ENCODE peak calls at places on chromosomes 4 and X, in seven cellular contexts. One of them, this sample, is unnamed.

GRCh38 chr4:135418353-135418752 is 1216.8 kb upstream of the PABPC4L start:
- DNase-seq in GM12878: no peak
- DNase-seq in activated naive CD8-positive, alpha-beta T cell treated with anti-CD3 and anti-CD28 coated beads for 36 hours: no peak
- DNase-seq in myocyte: peak
- DNase-seq in activated CD8-positive, alpha-beta memory T cell treated with anti-CD3 and anti-CD28 coated beads for 48 hours: no peak
- DNase-seq in heart left ventricle: no peak
- DNase-seq in EH: peak
- DNase-seq in this sample: peak

GRCh38 chr4:105274504-105274903 is 127.8 kb downstream of the TET2 start:
- DNase-seq in activated CD8-positive, alpha-beta memory T cell treated with anti-CD3 and anti-CD28 coated beads for 48 hours: no peak
- DNase-seq in activated naive CD8-positive, alpha-beta T cell treated with anti-CD3 and anti-CD28 coated beads for 36 hours: no peak
- DNase-seq in myocyte: no peak
- DNase-seq in GM12878: no peak
- DNase-seq in heart left ventricle: no peak
- DNase-seq in EH: no peak
- DNase-seq in this sample: no peak

GRCh38 chr4:173398251-173398650 is 665 bp downstream of the SCRG1 start:
- DNase-seq in activated naive CD8-positive, alpha-beta T cell treated with anti-CD3 and anti-CD28 coated beads for 36 hours: no peak
- DNase-seq in EH: peak
- DNase-seq in activated CD8-positive, alpha-beta memory T cell treated with anti-CD3 and anti-CD28 coated beads for 48 hours: no peak
- DNase-seq in GM12878: no peak
- DNase-seq in heart left ventricle: no peak
- DNase-seq in myocyte: no peak
- DNase-seq in this sample: no peak

GRCh38 chrX:12693754-12694153 is 97.5 kb upstream of the PRPS2 start:
- DNase-seq in myocyte: peak
- DNase-seq in activated CD8-positive, alpha-beta memory T cell treated with anti-CD3 and anti-CD28 coated beads for 48 hours: no peak
- DNase-seq in activated naive CD8-positive, alpha-beta T cell treated with anti-CD3 and anti-CD28 coated beads for 36 hours: no peak
- DNase-seq in heart left ventricle: no peak
- DNase-seq in EH: peak
- DNase-seq in GM12878: no peak
- DNase-seq in this sample: peak

GRCh38 chr4:128244379-128244778 is 43.2 kb downstream of the PGRMC2 start:
- DNase-seq in EH: peak
- DNase-seq in activated naive CD8-positive, alpha-beta T cell treated with anti-CD3 and anti-CD28 coated beads for 36 hours: no peak
- DNase-seq in heart left ventricle: no peak
- DNase-seq in GM12878: no peak
- DNase-seq in myocyte: no peak
- DNase-seq in activated CD8-positive, alpha-beta memory T cell treated with anti-CD3 and anti-CD28 coated beads for 48 hours: no peak
- DNase-seq in this sample: peak

GRCh38 chrX:40550069-40550468 is 30.7 kb upstream of the ATP6AP2 start:
- DNase-seq in myocyte: no peak
- DNase-seq in activated naive CD8-positive, alpha-beta T cell treated with anti-CD3 and anti-CD28 coated beads for 36 hours: no peak
- DNase-seq in EH: no peak
- DNase-seq in GM12878: no peak
- DNase-seq in activated CD8-positive, alpha-beta memory T cell treated with anti-CD3 and anti-CD28 coated beads for 48 hours: no peak
- DNase-seq in heart left ventricle: no peak
- DNase-seq in this sample: no peak

GRCh38 chr4:7530932-7531639 is 96.4 kb upstream of the PSAPL1 start:
- DNase-seq in GM12878: no peak
- DNase-seq in activated CD8-positive, alpha-beta memory T cell treated with anti-CD3 and anti-CD28 coated beads for 48 hours: no peak
- DNase-seq in activated naive CD8-positive, alpha-beta T cell treated with anti-CD3 and anti-CD28 coated beads for 36 hours: no peak
- DNase-seq in EH: no peak
- DNase-seq in heart left ventricle: no peak
- DNase-seq in myocyte: no peak
- DNase-seq in this sample: no peak

GRCh38 chr4:154467886-154468285 is 23.7 kb downstream of the DCHS2 start:
- DNase-seq in EH: peak
- DNase-seq in activated naive CD8-positive, alpha-beta T cell treated with anti-CD3 and anti-CD28 coated beads for 36 hours: no peak
- DNase-seq in GM12878: no peak
- DNase-seq in myocyte: no peak
- DNase-seq in activated CD8-positive, alpha-beta memory T cell treated with anti-CD3 and anti-CD28 coated beads for 48 hours: no peak
- DNase-seq in heart left ventricle: no peak
- DNase-seq in this sample: peak

GRCh38 chrX:110143454-110144210 is 140.7 kb downstream of the TMEM164 start:
- DNase-seq in heart left ventricle: no peak
- DNase-seq in myocyte: peak
- DNase-seq in EH: no peak
- DNase-seq in activated naive CD8-positive, alpha-beta T cell treated with anti-CD3 and anti-CD28 coated beads for 36 hours: no peak
- DNase-seq in GM12878: no peak
- DNase-seq in activated CD8-positive, alpha-beta memory T cell treated with anti-CD3 and anti-CD28 coated beads for 48 hours: no peak
- DNase-seq in this sample: no peak

GRCh38 chrX:150508461-150509367 is 59.7 kb upstream of the MTM1 start:
- DNase-seq in GM12878: no peak
- DNase-seq in heart left ventricle: peak
- DNase-seq in EH: no peak
- DNase-seq in activated naive CD8-positive, alpha-beta T cell treated with anti-CD3 and anti-CD28 coated beads for 36 hours: no peak
- DNase-seq in activated CD8-positive, alpha-beta memory T cell treated with anti-CD3 and anti-CD28 coated beads for 48 hours: no peak
- DNase-seq in myocyte: no peak
- DNase-seq in this sample: no peak

GRCh38 chrX:146173742-146174141 is 356.1 kb downstream of the SLITRK2 start:
- DNase-seq in myocyte: no peak
- DNase-seq in activated CD8-positive, alpha-beta memory T cell treated with anti-CD3 and anti-CD28 coated beads for 48 hours: no peak
- DNase-seq in EH: no peak
- DNase-seq in heart left ventricle: no peak
- DNase-seq in GM12878: no peak
- DNase-seq in activated naive CD8-positive, alpha-beta T cell treated with anti-CD3 and anti-CD28 coated beads for 36 hours: no peak
- DNase-seq in this sample: no peak

GRCh38 chrX:38768079-38768478 is 33.2 kb upstream of the MID1IP1 start:
- DNase-seq in activated CD8-positive, alpha-beta memory T cell treated with anti-CD3 and anti-CD28 coated beads for 48 hours: no peak
- DNase-seq in heart left ventricle: no peak
- DNase-seq in myocyte: peak
- DNase-seq in EH: peak
- DNase-seq in activated naive CD8-positive, alpha-beta T cell treated with anti-CD3 and anti-CD28 coated beads for 36 hours: no peak
- DNase-seq in GM12878: no peak
- DNase-seq in this sample: peak

GRCh38 chrX:140766024-140766611 is 56.6 kb downstream of the LINC00632 start:
- DNase-seq in myocyte: peak
- DNase-seq in GM12878: no peak
- DNase-seq in heart left ventricle: peak
- DNase-seq in activated naive CD8-positive, alpha-beta T cell treated with anti-CD3 and anti-CD28 coated beads for 36 hours: no peak
- DNase-seq in activated CD8-positive, alpha-beta memory T cell treated with anti-CD3 and anti-CD28 coated beads for 48 hours: no peak
- DNase-seq in EH: peak
- DNase-seq in this sample: peak

GRCh38 chrX:133746593-133746992 is 238.8 kb downstream of the GPC3 start:
- DNase-seq in activated naive CD8-positive, alpha-beta T cell treated with anti-CD3 and anti-CD28 coated beads for 36 hours: no peak
- DNase-seq in heart left ventricle: no peak
- DNase-seq in EH: no peak
- DNase-seq in GM12878: no peak
- DNase-seq in myocyte: no peak
- DNase-seq in activated CD8-positive, alpha-beta memory T cell treated with anti-CD3 and anti-CD28 coated beads for 48 hours: no peak
- DNase-seq in this sample: no peak

GRCh38 chr4:47686294-47686872 is 151.5 kb downstream of the CORIN start:
- DNase-seq in activated CD8-positive, alpha-beta memory T cell treated with anti-CD3 and anti-CD28 coated beads for 48 hours: peak
- DNase-seq in activated naive CD8-positive, alpha-beta T cell treated with anti-CD3 and anti-CD28 coated beads for 36 hours: peak
- DNase-seq in GM12878: peak
- DNase-seq in EH: peak
- DNase-seq in heart left ventricle: peak
- DNase-seq in myocyte: peak
- DNase-seq in this sample: peak

GRCh38 chrX:121504148-121504547 is 456.7 kb downstream of the GLUD2 start:
- DNase-seq in myocyte: no peak
- DNase-seq in heart left ventricle: no peak
- DNase-seq in GM12878: no peak
- DNase-seq in activated CD8-positive, alpha-beta memory T cell treated with anti-CD3 and anti-CD28 coated beads for 48 hours: no peak
- DNase-seq in EH: no peak
- DNase-seq in activated naive CD8-positive, alpha-beta T cell treated with anti-CD3 and anti-CD28 coated beads for 36 hours: no peak
- DNase-seq in this sample: no peak

GRCh38 chrX:77740376-77740905 is 45.6 kb downstream of the ATRX start:
- DNase-seq in activated CD8-positive, alpha-beta memory T cell treated with anti-CD3 and anti-CD28 coated beads for 48 hours: no peak
- DNase-seq in heart left ventricle: no peak
- DNase-seq in GM12878: no peak
- DNase-seq in activated naive CD8-positive, alpha-beta T cell treated with anti-CD3 and anti-CD28 coated beads for 36 hours: no peak
- DNase-seq in myocyte: no peak
- DNase-seq in EH: no peak
- DNase-seq in this sample: no peak

GRCh38 chr4:93828830-93829530 is 427 bp downstream of the ATOH1 start:
- DNase-seq in GM12878: no peak
- DNase-seq in activated CD8-positive, alpha-beta memory T cell treated with anti-CD3 and anti-CD28 coated beads for 48 hours: no peak
- DNase-seq in EH: no peak
- DNase-seq in heart left ventricle: no peak
- DNase-seq in activated naive CD8-positive, alpha-beta T cell treated with anti-CD3 and anti-CD28 coated beads for 36 hours: peak
- DNase-seq in myocyte: peak
- DNase-seq in this sample: no peak

GRCh38 chr4:180618396-180618795 is 1624.8 kb upstream of the TENM3 start:
- DNase-seq in heart left ventricle: no peak
- DNase-seq in GM12878: no peak
- DNase-seq in activated CD8-positive, alpha-beta memory T cell treated with anti-CD3 and anti-CD28 coated beads for 48 hours: no peak
- DNase-seq in EH: no peak
- DNase-seq in myocyte: no peak
- DNase-seq in activated naive CD8-positive, alpha-beta T cell treated with anti-CD3 and anti-CD28 coated beads for 36 hours: no peak
- DNase-seq in this sample: no peak

GRCh38 chr4:76784237-76784636 is 113.7 kb downstream of the SOWAHB start:
- DNase-seq in activated CD8-positive, alpha-beta memory T cell treated with anti-CD3 and anti-CD28 coated beads for 48 hours: no peak
- DNase-seq in heart left ventricle: no peak
- DNase-seq in myocyte: peak
- DNase-seq in GM12878: no peak
- DNase-seq in EH: no peak
- DNase-seq in activated naive CD8-positive, alpha-beta T cell treated with anti-CD3 and anti-CD28 coated beads for 36 hours: no peak
- DNase-seq in this sample: peak

GRCh38 chr4:121773873-121774272 is 8.9 kb upstream of the SMIM43 start:
- DNase-seq in heart left ventricle: no peak
- DNase-seq in activated naive CD8-positive, alpha-beta T cell treated with anti-CD3 and anti-CD28 coated beads for 36 hours: no peak
- DNase-seq in GM12878: no peak
- DNase-seq in myocyte: no peak
- DNase-seq in EH: no peak
- DNase-seq in activated CD8-positive, alpha-beta memory T cell treated with anti-CD3 and anti-CD28 coated beads for 48 hours: no peak
- DNase-seq in this sample: no peak

GRCh38 chr4:37837446-37837845 is 11.0 kb downstream of the PGM2 start:
- DNase-seq in GM12878: no peak
- DNase-seq in activated CD8-positive, alpha-beta memory T cell treated with anti-CD3 and anti-CD28 coated beads for 48 hours: no peak
- DNase-seq in heart left ventricle: peak
- DNase-seq in EH: peak
- DNase-seq in myocyte: no peak
- DNase-seq in activated naive CD8-positive, alpha-beta T cell treated with anti-CD3 and anti-CD28 coated beads for 36 hours: peak
- DNase-seq in this sample: peak

GRCh38 chr4:41883988-41884737 is 51.1 kb upstream of the TMEM33 start:
- DNase-seq in activated naive CD8-positive, alpha-beta T cell treated with anti-CD3 and anti-CD28 coated beads for 36 hours: no peak
- DNase-seq in activated CD8-positive, alpha-beta memory T cell treated with anti-CD3 and anti-CD28 coated beads for 48 hours: no peak
- DNase-seq in EH: no peak
- DNase-seq in myocyte: no peak
- DNase-seq in heart left ventricle: no peak
- DNase-seq in GM12878: no peak
- DNase-seq in this sample: no peak

GRCh38 chrX:41923925-41924693 is 755 bp upstream of the CASK start:
- DNase-seq in GM12878: no peak
- DNase-seq in activated CD8-positive, alpha-beta memory T cell treated with anti-CD3 and anti-CD28 coated beads for 48 hours: no peak
- DNase-seq in activated naive CD8-positive, alpha-beta T cell treated with anti-CD3 and anti-CD28 coated beads for 36 hours: no peak
- DNase-seq in myocyte: peak
- DNase-seq in EH: peak
- DNase-seq in heart left ventricle: peak
- DNase-seq in this sample: peak

GRCh38 chr4:90786602-90787001 is 659.4 kb downstream of the CCSER1 start:
- DNase-seq in activated CD8-positive, alpha-beta memory T cell treated with anti-CD3 and anti-CD28 coated beads for 48 hours: no peak
- DNase-seq in GM12878: no peak
- DNase-seq in EH: no peak
- DNase-seq in activated naive CD8-positive, alpha-beta T cell treated with anti-CD3 and anti-CD28 coated beads for 36 hours: no peak
- DNase-seq in heart left ventricle: no peak
- DNase-seq in myocyte: no peak
- DNase-seq in this sample: no peak

GRCh38 chrX:115639481-115639880 is 78.5 kb downstream of the PLS3 start:
- DNase-seq in activated naive CD8-positive, alpha-beta T cell treated with anti-CD3 and anti-CD28 coated beads for 36 hours: no peak
- DNase-seq in EH: no peak
- DNase-seq in activated CD8-positive, alpha-beta memory T cell treated with anti-CD3 and anti-CD28 coated beads for 48 hours: no peak
- DNase-seq in heart left ventricle: no peak
- DNase-seq in myocyte: no peak
- DNase-seq in GM12878: no peak
- DNase-seq in this sample: no peak

GRCh38 chrX:13051167-13051528 is 6.7 kb upstream of the FAM9C start:
- DNase-seq in myocyte: no peak
- DNase-seq in GM12878: no peak
- DNase-seq in EH: no peak
- DNase-seq in heart left ventricle: no peak
- DNase-seq in activated naive CD8-positive, alpha-beta T cell treated with anti-CD3 and anti-CD28 coated beads for 36 hours: no peak
- DNase-seq in activated CD8-positive, alpha-beta memory T cell treated with anti-CD3 and anti-CD28 coated beads for 48 hours: no peak
- DNase-seq in this sample: no peak

GRCh38 chr4:153465922-153466636 is at the start of gene TMEM131L:
- DNase-seq in myocyte: peak
- DNase-seq in GM12878: no peak
- DNase-seq in activated CD8-positive, alpha-beta memory T cell treated with anti-CD3 and anti-CD28 coated beads for 48 hours: peak
- DNase-seq in heart left ventricle: peak
- DNase-seq in activated naive CD8-positive, alpha-beta T cell treated with anti-CD3 and anti-CD28 coated beads for 36 hours: peak
- DNase-seq in EH: peak
- DNase-seq in this sample: peak

GRCh38 chrX:154457491-154458115 is 478 bp upstream of the PLXNA3 start:
- DNase-seq in EH: peak
- DNase-seq in activated CD8-positive, alpha-beta memory T cell treated with anti-CD3 and anti-CD28 coated beads for 48 hours: no peak
- DNase-seq in GM12878: no peak
- DNase-seq in myocyte: peak
- DNase-seq in heart left ventricle: peak
- DNase-seq in activated naive CD8-positive, alpha-beta T cell treated with anti-CD3 and anti-CD28 coated beads for 36 hours: peak
- DNase-seq in this sample: peak

GRCh38 chr4:22496165-22496813 is 19.6 kb downstream of the ADGRA3 start:
- DNase-seq in heart left ventricle: no peak
- DNase-seq in myocyte: no peak
- DNase-seq in GM12878: no peak
- DNase-seq in EH: peak
- DNase-seq in activated CD8-positive, alpha-beta memory T cell treated with anti-CD3 and anti-CD28 coated beads for 48 hours: no peak
- DNase-seq in activated naive CD8-positive, alpha-beta T cell treated with anti-CD3 and anti-CD28 coated beads for 36 hours: no peak
- DNase-seq in this sample: no peak

GRCh38 chr4:36322921-36323354 is 41.5 kb downstream of the DTHD1 start:
- DNase-seq in heart left ventricle: no peak
- DNase-seq in GM12878: peak
- DNase-seq in activated naive CD8-positive, alpha-beta T cell treated with anti-CD3 and anti-CD28 coated beads for 36 hours: peak
- DNase-seq in EH: no peak
- DNase-seq in myocyte: no peak
- DNase-seq in activated CD8-positive, alpha-beta memory T cell treated with anti-CD3 and anti-CD28 coated beads for 48 hours: no peak
- DNase-seq in this sample: no peak

GRCh38 chr4:82371398-82371972 is 2.3 kb downstream of the HNRNPD start:
- DNase-seq in myocyte: no peak
- DNase-seq in EH: peak
- DNase-seq in activated CD8-positive, alpha-beta memory T cell treated with anti-CD3 and anti-CD28 coated beads for 48 hours: no peak
- DNase-seq in activated naive CD8-positive, alpha-beta T cell treated with anti-CD3 and anti-CD28 coated beads for 36 hours: no peak
- DNase-seq in GM12878: no peak
- DNase-seq in heart left ventricle: no peak
- DNase-seq in this sample: no peak

GRCh38 chr4:7911044-7911578 is 28.6 kb downstream of the AFAP1 start:
- DNase-seq in activated naive CD8-positive, alpha-beta T cell treated with anti-CD3 and anti-CD28 coated beads for 36 hours: no peak
- DNase-seq in myocyte: peak
- DNase-seq in activated CD8-positive, alpha-beta memory T cell treated with anti-CD3 and anti-CD28 coated beads for 48 hours: no peak
- DNase-seq in EH: peak
- DNase-seq in heart left ventricle: peak
- DNase-seq in GM12878: no peak
- DNase-seq in this sample: peak

GRCh38 chrX:114581528-114582263 is 2.2 kb upstream of the HTR2C start:
- DNase-seq in myocyte: no peak
- DNase-seq in EH: no peak
- DNase-seq in activated CD8-positive, alpha-beta memory T cell treated with anti-CD3 and anti-CD28 coated beads for 48 hours: no peak
- DNase-seq in GM12878: no peak
- DNase-seq in heart left ventricle: no peak
- DNase-seq in activated naive CD8-positive, alpha-beta T cell treated with anti-CD3 and anti-CD28 coated beads for 36 hours: no peak
- DNase-seq in this sample: no peak

GRCh38 chr4:70654605-70655011 is 11.7 kb downstream of the JCHAIN start:
- DNase-seq in myocyte: no peak
- DNase-seq in activated CD8-positive, alpha-beta memory T cell treated with anti-CD3 and anti-CD28 coated beads for 48 hours: no peak
- DNase-seq in activated naive CD8-positive, alpha-beta T cell treated with anti-CD3 and anti-CD28 coated beads for 36 hours: no peak
- DNase-seq in EH: peak
- DNase-seq in GM12878: no peak
- DNase-seq in heart left ventricle: no peak
- DNase-seq in this sample: no peak

GRCh38 chr4:16415751-16416150 is 189.5 kb upstream of the TAPT1 start:
- DNase-seq in myocyte: no peak
- DNase-seq in EH: no peak
- DNase-seq in heart left ventricle: no peak
- DNase-seq in GM12878: no peak
- DNase-seq in activated CD8-positive, alpha-beta memory T cell treated with anti-CD3 and anti-CD28 coated beads for 48 hours: no peak
- DNase-seq in activated naive CD8-positive, alpha-beta T cell treated with anti-CD3 and anti-CD28 coated beads for 36 hours: no peak
- DNase-seq in this sample: no peak

GRCh38 chrX:115518113-115518512 is 42.9 kb upstream of the PLS3 start:
- DNase-seq in activated CD8-positive, alpha-beta memory T cell treated with anti-CD3 and anti-CD28 coated beads for 48 hours: no peak
- DNase-seq in heart left ventricle: no peak
- DNase-seq in myocyte: no peak
- DNase-seq in GM12878: no peak
- DNase-seq in EH: no peak
- DNase-seq in activated naive CD8-positive, alpha-beta T cell treated with anti-CD3 and anti-CD28 coated beads for 36 hours: no peak
- DNase-seq in this sample: no peak

GRCh38 chr4:155085843-155086530 is 122.4 kb upstream of the NPY2R start:
- DNase-seq in GM12878: no peak
- DNase-seq in activated naive CD8-positive, alpha-beta T cell treated with anti-CD3 and anti-CD28 coated beads for 36 hours: no peak
- DNase-seq in heart left ventricle: no peak
- DNase-seq in EH: no peak
- DNase-seq in activated CD8-positive, alpha-beta memory T cell treated with anti-CD3 and anti-CD28 coated beads for 48 hours: no peak
- DNase-seq in myocyte: no peak
- DNase-seq in this sample: peak